ENCODE peak calls at places on chromosomes 12 and 14, in ten cellular contexts. P is AG04450; S is sciatic nerve; V is DMS53; U is stimulated activated CD4-positive, alpha-beta T cell treated with anti-CD3 and anti-CD28 coated beads, Interleukin-2, amount 100 ng/mL, for 24 hours; W is body of pancreas; H is T follicular helper cell; K is T-helper 9 cell; G is CD8-positive, alpha-beta memory T cell; T is breast epithelium. C is an unnamed sample.

GRCh38 chr12:20967756-20968155 is 157.3 kb downstream of the SLCO1B3 start:
- DNase-seq in P (no peak), S (no peak), V (no peak), U (no peak), W (no peak), H (no peak), K (no peak), G (no peak), T (no peak), C (no peak)

GRCh38 chr12:12443482-12443881 is 86.6 kb downstream of the BORCS5 start:
- DNase-seq in P (no peak), S (peak; percentile 72), V (no peak), U (no peak), W (no peak), H (no peak), K (no peak), G (no peak), T (no peak), C (no peak)

GRCh38 chr14:105080161-105080560 is 14.9 kb upstream of the GPR132 start:
- DNase-seq in P (no peak), S (peak; percentile 25), V (no peak), U (no peak), W (no peak), H (no peak), K (no peak), G (no peak), T (no peak), C (no peak)

GRCh38 chr12:7501031-7501585 is 2.5 kb downstream of the CD163 start:
- DNase-seq in P (no peak), S (no peak), V (peak; percentile 30), U (no peak), W (peak; percentile 24), H (no peak), K (no peak), G (no peak), T (no peak), C (no peak)

GRCh38 chr14:61213116-61213720 is 67.9 kb downstream of the TMEM30B start:
- DNase-seq in P (no peak), S (no peak), V (no peak), U (no peak), W (no peak), H (no peak), K (no peak), G (no peak), T (no peak), C (no peak)

GRCh38 chr12:51694146-51694545 is 103.1 kb downstream of the SCN8A start:
- DNase-seq in P (no peak), S (no peak), V (no peak), U (no peak), W (no peak), H (no peak), K (no peak), G (no peak), T (no peak), C (no peak)

GRCh38 chr14:103524002-103524785 is 1.6 kb upstream of the CKB start:
- DNase-seq in P (no peak), S (no peak), V (no peak), U (no peak), W (no peak), H (no peak), K (no peak), G (no peak), T (no peak), C (no peak)

GRCh38 chr12:49946086-49946485 is 4.5 kb upstream of the AQP2 start:
- DNase-seq in P (no peak), S (peak; percentile 38), V (no peak), U (no peak), W (no peak), H (no peak), K (no peak), G (no peak), T (no peak), C (no peak)

GRCh38 chr12:57176846-57177245 is 29.4 kb upstream of the LRP1-AS start:
- DNase-seq in P (no peak), S (no peak), V (no peak), U (no peak), W (no peak), H (no peak), K (no peak), G (no peak), T (no peak), C (no peak)

GRCh38 chr12:42933461-42934081 is 344.0 kb upstream of the PRICKLE1 start:
- DNase-seq in P (no peak), S (no peak), V (no peak), U (no peak), W (no peak), H (no peak), K (no peak), G (no peak), T (no peak), C (no peak)

GRCh38 chr14:65703996-65704395 is 291.5 kb downstream of the FUT8 start:
- DNase-seq in P (no peak), S (no peak), V (no peak), U (no peak), W (no peak), H (no peak), K (no peak), G (no peak), T (no peak), C (no peak)

C was measured in dorsolateral prefrontal cortex.